ENCODE peak calls at places on chromosomes 7 and 10, in seven cellular contexts. T is left ventricle myocardium inferior, O is bronchial epithelial cell, Z is lung, C is lower lobe of right lung, N is GM06990, G is left lung. Q is an unnamed sample.

GRCh38 chr7:46054290-46054689 is 133.2 kb upstream of the IGFBP3 start:
- DNase-seq in G (no peak), T (peak; percentile 16), O (no peak), Z (no peak), C (no peak), N (no peak), Q (no peak)

GRCh38 chr7:75955293-75955938 is 39.0 kb downstream of the TMEM120A start:
- DNase-seq in Z (no peak), T (no peak), C (no peak), N (no peak), O (no peak), G (no peak), Q (no peak)

GRCh38 chr10:24219963-24220362 is 11.0 kb downstream of the KIAA1217 start:
- DNase-seq in T (no peak), O (no peak), C (no peak), N (no peak), G (no peak), Z (no peak), Q (no peak)

GRCh38 chr7:8817448-8818036 is 384.1 kb downstream of the NXPH1 start:
- DNase-seq in O (no peak), C (no peak), G (no peak), N (no peak), Z (no peak), T (no peak), Q (no peak)

GRCh38 chr10:5047912-5048628 is 44.4 kb upstream of the AKR1C2 start:
- DNase-seq in G (no peak), C (no peak), Z (no peak), T (no peak), O (peak; percentile 94), N (no peak), Q (no peak)

GRCh38 chr10:75023074-75023473 is 88.4 kb upstream of the SAMD8 start:
- DNase-seq in G (no peak), T (no peak), N (no peak), Z (no peak), C (no peak), O (no peak), Q (no peak)

GRCh38 chr10:129949411-129950335 is 14.4 kb downstream of the EBF3 start:
- DNase-seq in Z (no peak), O (no peak), C (no peak), T (peak; percentile 83), G (peak; percentile 29), N (no peak), Q (no peak)

GRCh38 chr10:122149138-122149606 is 121.9 kb upstream of the BTBD16 start:
- DNase-seq in C (no peak), O (no peak), T (peak; percentile 85), G (peak; percentile 46), N (no peak), Z (no peak), Q (no peak)

GRCh38 chr7:33739286-33739685 is 166.1 kb upstream of the BMPER start:
- DNase-seq in G (no peak), N (no peak), C (no peak), T (no peak), Z (no peak), O (no peak), Q (no peak)

GRCh38 chr10:118034755-118035154 is 12.0 kb downstream of the RAB11FIP2 start:
- DNase-seq in Z (no peak), G (peak; percentile 35), O (no peak), N (no peak), T (no peak), C (peak; percentile 49), Q (no peak)

GRCh38 chr10:6050801-6051445 is 11.2 kb downstream of the IL2RA start:
- DNase-seq in N (peak; percentile 89), O (peak; percentile 10), T (peak; percentile 46), C (peak; percentile 74), Z (peak; percentile 54), G (peak; percentile 67), Q (no peak)

GRCh38 chr10:4064489-4064888 is 279.5 kb upstream of the KLF6 start:
- DNase-seq in G (no peak), N (no peak), T (no peak), O (no peak), C (no peak), Z (no peak), Q (no peak)

GRCh38 chr10:23723796-23724195 is 284.9 kb downstream of the OTUD1 start:
- DNase-seq in O (no peak), C (no peak), T (no peak), G (no peak), N (no peak), Z (no peak), Q (no peak)

GRCh38 chr7:133755922-133756321 is 371.2 kb upstream of the LRGUK start:
- DNase-seq in G (no peak), T (no peak), O (no peak), Z (no peak), N (no peak), C (no peak), Q (no peak)

GRCh38 chr10:43968076-43968475 is 319.4 kb upstream of the ZNF32 start:
- DNase-seq in T (no peak), O (no peak), N (no peak), Z (peak; percentile 22), G (no peak), C (no peak), Q (no peak)

GRCh38 chr10:43801137-43801536 is 152.5 kb upstream of the ZNF32 start:
- DNase-seq in N (no peak), Z (no peak), T (no peak), G (no peak), C (no peak), O (no peak), Q (no peak)

GRCh38 chr7:148622887-148623585 is 32.5 kb downstream of the C7orf33 start:
- DNase-seq in C (no peak), O (no peak), Z (no peak), N (no peak), T (no peak), G (no peak), Q (no peak)

GRCh38 chr7:150954986-150955518 is 23.1 kb downstream of the KCNH2 start:
- DNase-seq in Z (no peak), O (no peak), G (no peak), T (no peak), N (no peak), C (no peak), Q (no peak)

GRCh38 chr7:150954201-150954985 is 23.7 kb downstream of the KCNH2 start:
- DNase-seq in G (no peak), O (no peak), Z (no peak), N (no peak), T (no peak), C (no peak), Q (no peak)

GRCh38 chr7:150952331-150953050 is 25.6 kb downstream of the KCNH2 start:
- DNase-seq in G (no peak), Z (no peak), N (no peak), C (peak; percentile 40), O (no peak), T (peak; percentile 10), Q (no peak)

GRCh38 chr7:150951521-150951920 is 26.6 kb downstream of the KCNH2 start:
- DNase-seq in Z (no peak), G (no peak), N (no peak), O (no peak), T (peak; percentile 11), C (peak; percentile 39), Q (no peak)

GRCh38 chr7:150953061-150953997 is 24.8 kb downstream of the KCNH2 start:
- DNase-seq in C (peak; percentile 28), O (no peak), G (no peak), N (no peak), Z (no peak), T (peak; percentile 42), Q (no peak)
- H3K27me3 ChIP-seq in C (peaks cover 44% of the 10 kb centered on the region), O (peaks cover 3% of the 10 kb centered on the region), G (no peaks in the 10 kb centered on the region), N (no peaks in the 10 kb centered on the region), Z (no peaks in the 10 kb centered on the region), T (peaks cover 64% of the 10 kb centered on the region), Q (peaks cover 6% of the 10 kb centered on the region)

GRCh38 chr10:102615361-102615760 is 28.9 kb upstream of the TRIM8 start:
- DNase-seq in G (no peak), C (peak; percentile 54), Z (no peak), O (no peak), N (no peak), T (peak; percentile 16), Q (no peak)
- TF ChIP-seq CTCF in G (no peak), C (peak; percentile 22), Z (no peak), O (peak; percentile 36), N (peak; percentile 48), T (peak; percentile 28), Q (peak; percentile 40)

GRCh38 chr10:17175551-17175950 is 25.9 kb downstream of the TRDMT1 start:
- DNase-seq in Z (no peak), T (no peak), C (no peak), N (no peak), O (peak; percentile 7), G (no peak), Q (no peak)

GRCh38 chr10:17177014-17177413 is 24.5 kb downstream of the TRDMT1 start:
- DNase-seq in N (no peak), C (no peak), G (no peak), Z (no peak), O (no peak), T (no peak), Q (no peak)

GRCh38 chr10:17179002-17179401 is 22.5 kb downstream of the TRDMT1 start:
- DNase-seq in G (no peak), C (no peak), T (no peak), O (no peak), Z (no peak), N (no peak), Q (no peak)

GRCh38 chr10:17174626-17175025 is 26.8 kb downstream of the TRDMT1 start:
- DNase-seq in G (no peak), O (no peak), Z (no peak), T (no peak), N (no peak), C (no peak), Q (no peak)

GRCh38 chr10:17178006-17178405 is 23.5 kb downstream of the TRDMT1 start:
- DNase-seq in C (no peak), N (no peak), G (no peak), O (peak; percentile 49), Z (no peak), T (no peak), Q (no peak)
- H3K27me3 ChIP-seq in C (no peaks in the 10 kb centered on the region), N (no peaks in the 10 kb centered on the region), G (no peaks in the 10 kb centered on the region), O (no peaks in the 10 kb centered on the region), Z (no peaks in the 10 kb centered on the region), T (no peaks in the 10 kb centered on the region), Q (no peaks in the 10 kb centered on the region)

GRCh38 chr7:2141011-2141410 is 91.7 kb downstream of the MAD1L1 start:
- DNase-seq in N (no peak), T (no peak), O (no peak), Z (no peak), C (no peak), G (no peak), Q (no peak)

GRCh38 chr7:2143450-2143849 is 89.3 kb downstream of the MAD1L1 start:
- DNase-seq in T (no peak), N (no peak), G (no peak), O (no peak), Z (no peak), C (no peak), Q (no peak)

GRCh38 chr7:2140216-2140870 is 92.4 kb downstream of the MAD1L1 start:
- DNase-seq in O (no peak), G (no peak), T (no peak), C (no peak), Z (no peak), N (no peak), Q (no peak)

GRCh38 chr7:2142386-2142785 is 90.4 kb downstream of the MAD1L1 start:
- DNase-seq in C (no peak), N (no peak), O (no peak), T (peak; percentile 68), Z (no peak), G (no peak), Q (no peak)

GRCh38 chr7:2141656-2142055 is 91.1 kb downstream of the MAD1L1 start:
- DNase-seq in Z (no peak), T (no peak), G (no peak), O (no peak), N (no peak), C (no peak), Q (no peak)
- TF ChIP-seq CTCF in Z (no peak), T (no peak), G (no peak), O (peak; percentile 1), N (no peak), C (no peak), Q (peak; percentile 7)